ENCODE peak calls at places on chromosomes 2 and 18, in five cellular contexts. T, V, J, I and B are unnamed samples.

GRCh38 chr2:113703404-113704299 is 52.8 kb downstream of the SLC35F5 start:
- DNase-seq in T (no peak), V (no peak), J (no peak), I (no peak), B (no peak)

GRCh38 chr2:27705851-27706622 is 42.3 kb downstream of the SLC4A1AP start:
- DNase-seq in T (peak), V (peak), J (no peak), I (peak), B (peak)

GRCh38 chr2:144362401-144362800 is 157.5 kb downstream of the ZEB2 start:
- DNase-seq in T (no peak), V (no peak), J (no peak), I (no peak), B (no peak)

GRCh38 chr2:173076557-173077345 is 1.1 kb downstream of the MAP3K20 start:
- DNase-seq in T (peak), V (peak), J (peak), I (no peak), B (no peak)

GRCh38 chr2:64987963-64988419 is 1.2 kb upstream of the SLC1A4 start:
- DNase-seq in T (no peak), V (no peak), J (no peak), I (peak), B (no peak)

GRCh38 chr2:186307871-186308270 is 178.2 kb upstream of the ZC3H15 start:
- DNase-seq in T (no peak), V (no peak), J (no peak), I (no peak), B (no peak)

GRCh38 chr2:214569419-214570035 is 158.7 kb downstream of the VWC2L start:
- DNase-seq in T (no peak), V (no peak), J (no peak), I (no peak), B (no peak)

GRCh38 chr2:75200140-75200985 is 1.0 kb upstream of the TACR1 start:
- DNase-seq in T (peak), V (peak), J (peak), I (no peak), B (no peak)

GRCh38 chr2:134146161-134146560 is 107.7 kb upstream of the MGAT5 start:
- DNase-seq in T (no peak), V (no peak), J (no peak), I (no peak), B (no peak)

GRCh38 chr2:37454851-37455762 is 110.7 kb downstream of the QPCT start:
- DNase-seq in T (no peak), V (no peak), J (no peak), I (no peak), B (no peak)

GRCh38 chr2:220162320-220162719 is 534.9 kb downstream of the SLC4A3 start:
- DNase-seq in T (peak), V (no peak), J (no peak), I (no peak), B (peak)

GRCh38 chr2:28662468-28663095 is 89.0 kb upstream of the PPP1CB start:
- DNase-seq in T (peak), V (no peak), J (no peak), I (no peak), B (no peak)

GRCh38 chr2:69012310-69013122 is 463 bp upstream of the ANTXR1 start:
- DNase-seq in T (peak), V (peak), J (peak), I (peak), B (no peak)

GRCh38 chr2:179642462-179642861 is 218.9 kb downstream of the ZNF385B start:
- DNase-seq in T (no peak), V (no peak), J (no peak), I (no peak), B (no peak)

GRCh38 chr2:18180031-18180610 is 301.7 kb downstream of the KCNS3 start:
- DNase-seq in T (no peak), V (no peak), J (no peak), I (no peak), B (no peak)

GRCh38 chr2:38037757-38038615 is 38.0 kb downstream of the CYP1B1 start:
- DNase-seq in T (peak), V (peak), J (no peak), I (no peak), B (no peak)

GRCh38 chr2:121316986-121317385 is 32.0 kb upstream of the TFCP2L1 start:
- DNase-seq in T (no peak), V (no peak), J (no peak), I (no peak), B (no peak)

GRCh38 chr2:168315331-168316072 is 68.1 kb upstream of the STK39 start:
- DNase-seq in T (no peak), V (no peak), J (no peak), I (no peak), B (no peak)

GRCh38 chr2:216348909-216349308 is 23.4 kb downstream of the MARCHF4 start:
- DNase-seq in T (no peak), V (no peak), J (no peak), I (no peak), B (no peak)

GRCh38 chr2:239376351-239376750 is 24.5 kb downstream of the HDAC4 start:
- DNase-seq in T (no peak), V (no peak), J (peak), I (no peak), B (no peak)

GRCh38 chr2:164260506-164260905 is 360.8 kb downstream of the GRB14 start:
- DNase-seq in T (no peak), V (no peak), J (no peak), I (no peak), B (no peak)

GRCh38 chr2:128308889-128309288 is 9.8 kb downstream of the HS6ST1 start:
- DNase-seq in T (no peak), V (no peak), J (peak), I (no peak), B (no peak)

GRCh38 chr2:223760838-223761502 is 76.4 kb downstream of the AP1S3 start:
- DNase-seq in T (peak), V (no peak), J (peak), I (peak), B (no peak)

GRCh38 chr2:225041871-225042799 is at the start of gene DOCK10:
- DNase-seq in T (peak), V (no peak), J (peak), I (no peak), B (no peak)

GRCh38 chr2:128736689-128737545 is 418.2 kb upstream of the HS6ST1 start:
- DNase-seq in T (peak), V (peak), J (peak), I (peak), B (peak)

GRCh38 chr2:207397917-207398655 is 131.7 kb upstream of the CREB1 start:
- DNase-seq in T (no peak), V (no peak), J (no peak), I (no peak), B (no peak)

GRCh38 chr18:36274296-36274695 is 23.2 kb upstream of the FHOD3 start:
- DNase-seq in T (no peak), V (no peak), J (no peak), I (no peak), B (peak)

GRCh38 chr18:44900627-44901026 is 219.9 kb downstream of the SETBP1 start:
- DNase-seq in T (no peak), V (no peak), J (no peak), I (no peak), B (no peak)

GRCh38 chr2:66733361-66733760 is 298.4 kb downstream of the MEIS1 start:
- DNase-seq in T (no peak), V (no peak), J (no peak), I (no peak), B (no peak)

GRCh38 chr2:124586835-124587234 is 561.7 kb downstream of the CNTNAP5 start:
- DNase-seq in T (no peak), V (no peak), J (no peak), I (no peak), B (no peak)

GRCh38 chr2:193141-193552 is 70.7 kb downstream of the SH3YL1 start:
- DNase-seq in T (no peak), V (no peak), J (no peak), I (no peak), B (no peak)

GRCh38 chr2:111972955-111973565 is 74.7 kb downstream of the MERTK start:
- DNase-seq in T (peak), V (no peak), J (no peak), I (no peak), B (no peak)

DNA sequence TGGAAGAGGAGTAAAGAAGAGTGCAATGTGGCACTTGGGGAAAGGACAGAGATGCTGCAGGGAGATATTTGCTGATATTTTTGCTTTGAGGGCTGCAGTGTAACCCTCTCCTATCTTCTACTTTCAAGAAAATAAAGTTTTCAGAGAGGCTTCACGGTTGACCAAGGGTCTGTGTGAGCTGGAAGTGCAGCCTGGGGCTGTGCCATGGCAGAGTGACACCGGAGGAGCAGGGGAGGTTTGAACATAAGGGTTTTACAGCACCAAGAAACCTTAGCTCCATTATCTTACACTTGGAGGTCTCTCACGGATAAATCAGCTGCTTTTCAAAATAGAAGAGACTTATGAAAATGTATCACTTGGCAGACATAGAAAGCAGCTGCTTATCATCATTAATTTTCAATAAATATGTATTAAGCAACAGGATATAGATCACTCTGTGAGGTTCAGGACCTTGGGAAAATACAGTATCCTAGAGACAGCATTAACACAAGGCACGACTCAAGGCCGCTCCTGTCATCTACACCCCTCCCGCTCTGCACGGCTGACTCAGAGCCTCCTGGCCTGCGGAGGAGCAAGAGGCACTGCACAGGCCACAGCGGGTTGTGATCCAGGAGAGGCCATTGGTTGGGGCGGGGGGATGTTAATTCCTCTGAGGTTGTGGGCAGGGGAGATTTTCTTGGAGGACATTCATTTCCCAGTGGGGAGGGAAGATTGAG is 127.8 kb downstream of the COPS8 start:
- DNase-seq in T (peak), V (no peak), J (no peak), I (no peak), B (no peak)
- TF ChIP-seq POLR2AphosphoS5 in T (no peak), V (no peak), J (no peak), I (no peak), B (no peak)

GRCh38 chr18:50849448-50849847 is 29.5 kb upstream of the ME2 start:
- DNase-seq in T (no peak), V (no peak), J (no peak), I (no peak), B (no peak)

GRCh38 chr18:50844554-50844953 is 24.7 kb upstream of the MRO start:
- DNase-seq in T (no peak), V (no peak), J (no peak), I (no peak), B (no peak)

GRCh38 chr18:50847192-50847591 is 27.4 kb upstream of the MRO start:
- DNase-seq in T (no peak), V (no peak), J (no peak), I (no peak), B (no peak)

GRCh38 chr18:50848038-50848437 is 28.2 kb upstream of the MRO start:
- DNase-seq in T (no peak), V (no peak), J (no peak), I (no peak), B (no peak)

GRCh38 chr18:50844960-50845359 is 25.1 kb upstream of the MRO start:
- DNase-seq in T (no peak), V (no peak), J (no peak), I (no peak), B (no peak)
- H3K27ac ChIP-seq in T (no peak), V (no peak), J (no peak), I (no peak), B (no peak)

GRCh38 chr18:6776193-6776592 is 46.7 kb downstream of the ARHGAP28 start:
- DNase-seq in T (no peak), V (no peak), J (no peak), I (no peak), B (no peak)
- TF ChIP-seq CTCF in T (no peak), V (no peak), J (no peak), I (no peak), B (no peak)

DNA sequence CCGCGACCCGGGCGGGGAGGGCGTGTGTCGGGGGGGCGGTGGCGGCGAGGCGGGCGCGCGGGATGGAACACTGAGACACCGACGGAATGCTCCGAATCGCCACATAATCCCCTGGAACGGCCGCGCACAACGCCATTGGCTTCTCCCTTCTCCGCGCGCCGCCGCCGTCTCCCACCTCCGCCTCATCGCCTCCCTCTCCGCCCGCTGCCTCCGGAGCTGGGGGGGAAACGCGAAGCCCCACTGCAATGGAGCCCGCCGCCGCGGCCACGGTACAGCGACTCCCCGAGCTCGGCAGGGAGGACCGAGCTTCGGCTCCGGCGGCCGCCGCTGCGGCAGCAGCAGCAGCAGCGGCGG is at the start of gene PHLPP1:
- DNase-seq in T (no peak), V (no peak), J (no peak), I (no peak), B (no peak)
- TF ChIP-seq POLR2AphosphoS5 in T (no peak), V (no peak), J (no peak), I (peak), B (peak)

GRCh38 chr2:210215120-210215519 is 10.1 kb downstream of the ACADL start:
- DNase-seq in T (peak), V (peak), J (no peak), I (no peak), B (no peak)
- H3K27ac ChIP-seq in T (no peak), V (peak), J (no peak), I (no peak), B (no peak)

GRCh38 chr18:49168970-49169619 is 218.3 kb upstream of the SMAD7 start:
- DNase-seq in T (peak), V (no peak), J (no peak), I (peak), B (no peak)
- TF ChIP-seq CTCF in T (no peak), V (no peak), J (no peak), I (peak), B (no peak)